ENCODE peak calls at places on chromosomes 6 and 20, in six cellular contexts. E is cardiac fibroblast, L is endothelial cell, A is NCI-H460, J is ACHN, U is T-cell. S is an unnamed sample.

GRCh38 chr20:412081-412480 is 4.0 kb downstream of the RBCK1 start:
- DNase-seq in E (no peak), L (no peak), A (no peak), J (no peak), U (no peak), S (no peak)

GRCh38 chr20:25584905-25585704 is at the start of gene NINL:
- DNase-seq in E (peak; percentile 50), L (peak; percentile 81), A (peak; percentile 35), J (peak; percentile 76), U (peak; percentile 28), S (no peak)

GRCh38 chr20:50724112-50724724 is 7.2 kb upstream of the PARD6B start:
- DNase-seq in E (no peak), L (no peak), A (no peak), J (no peak), U (no peak), S (no peak)

GRCh38 chr6:40425192-40425919 is 161.8 kb downstream of the LRFN2 start:
- DNase-seq in E (no peak), L (no peak), A (no peak), J (no peak), U (no peak), S (no peak)

GRCh38 chr6:36127462-36128016 is 2.8 kb upstream of the MAPK13 start:
- DNase-seq in E (peak; percentile 96), L (no peak), A (no peak), J (peak; percentile 80), U (no peak), S (no peak)

GRCh38 chr20:32539817-32540675 is 45.1 kb downstream of the NOL4L start:
- DNase-seq in E (no peak), L (no peak), A (no peak), J (no peak), U (peak; percentile 63), S (peak; percentile 54)

GRCh38 chr20:25860531-25861150 is 164.0 kb upstream of the ZNF337 start:
- DNase-seq in E (no peak), L (no peak), A (no peak), J (no peak), U (no peak), S (no peak)

GRCh38 chr6:5996701-5997419 is 9.9 kb downstream of the NRN1 start:
- DNase-seq in E (peak; percentile 23), L (peak; percentile 52), A (no peak), J (peak; percentile 49), U (no peak), S (no peak)

GRCh38 chr20:31706607-31707257 is 15.9 kb downstream of the BCL2L1 start:
- DNase-seq in E (no peak), L (no peak), A (no peak), J (no peak), U (no peak), S (no peak)

GRCh38 chr20:54340667-54341081 is 132.8 kb downstream of the PFDN4 start:
- DNase-seq in E (peak; percentile 79), L (no peak), A (peak; percentile 8), J (no peak), U (no peak), S (no peak)

GRCh38 chr20:49490689-49491088 is 8.2 kb upstream of the KCNB1 start:
- DNase-seq in E (no peak), L (no peak), A (no peak), J (no peak), U (no peak), S (no peak)

GRCh38 chr20:2658414-2659354 is 5.3 kb downstream of the IDH3B start:
- DNase-seq in E (no peak), L (no peak), A (peak; percentile 19), J (peak; percentile 17), U (no peak), S (no peak)

GRCh38 chr6:5968817-5969726 is 37.7 kb downstream of the NRN1 start:
- DNase-seq in E (no peak), L (no peak), A (no peak), J (peak; percentile 47), U (no peak), S (no peak)

S was measured in effector CD4-positive, alpha-beta T cell.